ENCODE peak calls at places on chromosomes 12 and 14, in ten cellular contexts. V is tibial artery, U is H7, S is neuronal stem cell, I is foreskin fibroblast, D is kidney epithelial cell, G is dorsolateral prefrontal cortex, L is breast epithelium, M is heart right ventricle, B is GM12878. A is an unnamed sample.

GRCh38 chr12:87200289-87200979 is 828.8 kb downstream of the C12orf50 start:
- DNase-seq in V (no peak), U (no peak), S (no peak), I (no peak), D (no peak), G (no peak), L (no peak), M (no peak), B (no peak), A (no peak)

GRCh38 chr14:105075364-105076295 is 10.4 kb upstream of the GPR132 start:
- DNase-seq in V (no peak), U (peak), S (no peak), I (no peak), D (no peak), G (no peak), L (no peak), M (peak), B (no peak), A (no peak)

GRCh38 chr12:108234155-108234554 is 105.0 kb downstream of the CMKLR1 start:
- DNase-seq in V (peak), U (no peak), S (no peak), I (no peak), D (no peak), G (no peak), L (no peak), M (no peak), B (no peak), A (no peak)

GRCh38 chr14:34098045-34098984 is 147.4 kb upstream of the EGLN3 start:
- DNase-seq in V (no peak), U (peak), S (no peak), I (peak), D (no peak), G (peak), L (no peak), M (no peak), B (peak), A (peak)

GRCh38 chr12:12837025-12837872 is 24.1 kb downstream of the DDX47 start:
- DNase-seq in V (peak), U (peak), S (peak), I (peak), D (no peak), G (no peak), L (no peak), M (no peak), B (no peak), A (peak)

GRCh38 chr14:28152453-28153044 is 614.0 kb upstream of the FOXG1 start:
- DNase-seq in V (no peak), U (no peak), S (no peak), I (no peak), D (no peak), G (no peak), L (no peak), M (no peak), B (no peak), A (no peak)

GRCh38 chr12:107983871-107984480 is 145.1 kb upstream of the WSCD2 start:
- DNase-seq in V (no peak), U (no peak), S (no peak), I (no peak), D (no peak), G (no peak), L (no peak), M (no peak), B (no peak), A (no peak)

GRCh38 chr14:44897844-44898151 is 63.9 kb downstream of the KLHL28 start:
- DNase-seq in V (no peak), U (no peak), S (no peak), I (no peak), D (no peak), G (no peak), L (no peak), M (no peak), B (no peak), A (no peak)

GRCh38 chr12:76277480-76277879 is 70.7 kb downstream of the BBS10 start:
- DNase-seq in V (no peak), U (no peak), S (no peak), I (no peak), D (peak), G (no peak), L (no peak), M (no peak), B (no peak), A (no peak)

GRCh38 chr12:56644654-56645053 is 1.1 kb downstream of the ATP5F1B start:
- DNase-seq in V (no peak), U (no peak), S (no peak), I (no peak), D (no peak), G (no peak), L (no peak), M (no peak), B (no peak), A (no peak)

GRCh38 chr14:24851837-24852236 is 198.1 kb downstream of the STXBP6 start:
- DNase-seq in V (no peak), U (no peak), S (no peak), I (peak), D (no peak), G (no peak), L (no peak), M (no peak), B (no peak), A (no peak)

GRCh38 chr12:19186722-19187661 is 57.5 kb downstream of the PLEKHA5 start:
- DNase-seq in V (no peak), U (no peak), S (peak), I (peak), D (no peak), G (no peak), L (no peak), M (no peak), B (no peak), A (peak)

GRCh38 chr12:111444706-111445310 is 39.1 kb downstream of the SH2B3 start:
- DNase-seq in V (peak), U (peak), S (no peak), I (no peak), D (no peak), G (peak), L (no peak), M (peak), B (peak), A (peak)

GRCh38 chr14:65940056-65940735 is 527.7 kb downstream of the FUT8 start:
- DNase-seq in V (no peak), U (no peak), S (no peak), I (no peak), D (no peak), G (no peak), L (no peak), M (no peak), B (no peak), A (peak)

GRCh38 chr12:1544991-1545700 is 49.2 kb downstream of the FBXL14 start:
- DNase-seq in V (no peak), U (peak), S (no peak), I (no peak), D (no peak), G (no peak), L (no peak), M (no peak), B (no peak), A (no peak)

GRCh38 chr12:57755454-57756372 is 810 bp downstream of the MARCHF9 start:
- DNase-seq in V (no peak), U (peak), S (no peak), I (no peak), D (no peak), G (no peak), L (no peak), M (peak), B (no peak), A (no peak)

GRCh38 chr12:42156232-42156631 is 11.6 kb upstream of the GXYLT1 start:
- DNase-seq in V (no peak), U (no peak), S (no peak), I (no peak), D (peak), G (no peak), L (no peak), M (no peak), B (no peak), A (no peak)

GRCh38 chr12:108640802-108641445 is 7.2 kb upstream of the SELPLG start:
- DNase-seq in V (no peak), U (no peak), S (no peak), I (no peak), D (no peak), G (no peak), L (no peak), M (no peak), B (no peak), A (no peak)

GRCh38 chr12:116291218-116291617 is 13.7 kb upstream of the MED13L start:
- DNase-seq in V (no peak), U (no peak), S (no peak), I (no peak), D (no peak), G (no peak), L (no peak), M (no peak), B (no peak), A (no peak)

GRCh38 chr12:130448044-130448821 is 110.5 kb downstream of the PIWIL1 start:
- DNase-seq in V (no peak), U (no peak), S (no peak), I (no peak), D (no peak), G (no peak), L (no peak), M (no peak), B (no peak), A (no peak)

GRCh38 chr14:56243110-56243509 is 124.9 kb downstream of the PELI2 start:
- DNase-seq in V (no peak), U (no peak), S (no peak), I (no peak), D (no peak), G (no peak), L (no peak), M (no peak), B (no peak), A (no peak)

GRCh38 chr14:74921987-74922751 is 891 bp downstream of the RPS6KL1 start:
- DNase-seq in V (peak), U (no peak), S (no peak), I (no peak), D (no peak), G (no peak), L (no peak), M (no peak), B (no peak), A (no peak)

GRCh38 chr12:3992945-3993344 is 119.7 kb upstream of the PARP11 start:
- DNase-seq in V (no peak), U (no peak), S (no peak), I (no peak), D (no peak), G (no peak), L (no peak), M (no peak), B (no peak), A (no peak)

GRCh38 chr14:45743884-45744283 is 490.9 kb upstream of the MIS18BP1 start:
- DNase-seq in V (no peak), U (no peak), S (no peak), I (no peak), D (peak), G (no peak), L (no peak), M (no peak), B (no peak), A (no peak)

GRCh38 chr12:62760779-62761178 is 174.2 kb downstream of the PPM1H start:
- DNase-seq in V (no peak), U (no peak), S (no peak), I (no peak), D (peak), G (no peak), L (no peak), M (no peak), B (no peak), A (no peak)

GRCh38 chr12:43278268-43278832 is 273.7 kb downstream of the ADAMTS20 start:
- DNase-seq in V (no peak), U (no peak), S (no peak), I (no peak), D (no peak), G (no peak), L (no peak), M (no peak), B (peak), A (no peak)

GRCh38 chr14:101330416-101331140 is 230.7 kb upstream of the DIO3 start:
- DNase-seq in V (no peak), U (no peak), S (no peak), I (no peak), D (no peak), G (no peak), L (no peak), M (no peak), B (no peak), A (no peak)

GRCh38 chr14:85527006-85527405 is 2.9 kb upstream of the FLRT2 start:
- DNase-seq in V (no peak), U (no peak), S (no peak), I (no peak), D (no peak), G (no peak), L (no peak), M (no peak), B (no peak), A (no peak)

GRCh38 chr14:90820958-90821357 is 4.7 kb upstream of the TTC7B start:
- DNase-seq in V (no peak), U (no peak), S (no peak), I (peak), D (peak), G (peak), L (no peak), M (no peak), B (no peak), A (peak)

GRCh38 chr14:29741909-29742401 is 185.7 kb downstream of the PRKD1 start:
- DNase-seq in V (no peak), U (no peak), S (no peak), I (peak), D (no peak), G (no peak), L (no peak), M (no peak), B (no peak), A (no peak)
- H3K4me3 ChIP-seq in V (no peak), U (no peak), S (no peak), I (no peak), D (no peak), G (no peak), L (no peak), M (no peak), B (no peak), A (no peak)

DNA sequence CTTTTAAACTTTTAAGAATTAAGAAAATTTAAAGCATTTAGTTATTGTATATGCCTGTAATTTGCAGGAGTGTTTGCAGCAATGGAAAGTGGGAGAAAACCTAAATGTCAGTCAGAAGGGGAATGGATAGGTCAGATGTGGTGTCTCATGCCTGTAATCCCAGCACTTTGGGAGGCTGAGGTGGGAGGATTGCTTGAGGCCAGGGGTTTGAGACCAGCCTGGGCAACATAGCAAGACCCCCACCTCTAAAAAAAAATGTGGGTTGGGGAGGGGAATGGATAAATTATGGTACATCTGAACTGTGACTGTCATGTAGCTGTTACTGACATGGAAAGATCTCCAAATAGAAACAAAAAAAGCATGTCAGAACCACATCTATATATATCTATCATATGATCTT is 2.1 kb downstream of the MRPL42 start:
- DNase-seq in V (no peak), U (no peak), S (no peak), I (no peak), D (no peak), G (no peak), L (no peak), M (no peak), B (no peak), A (no peak)
- H3K4me3 ChIP-seq in V (no peak), U (no peak), S (no peak), I (no peak), D (no peak), G (no peak), L (no peak), M (no peak), B (no peak), A (no peak)

DNA sequence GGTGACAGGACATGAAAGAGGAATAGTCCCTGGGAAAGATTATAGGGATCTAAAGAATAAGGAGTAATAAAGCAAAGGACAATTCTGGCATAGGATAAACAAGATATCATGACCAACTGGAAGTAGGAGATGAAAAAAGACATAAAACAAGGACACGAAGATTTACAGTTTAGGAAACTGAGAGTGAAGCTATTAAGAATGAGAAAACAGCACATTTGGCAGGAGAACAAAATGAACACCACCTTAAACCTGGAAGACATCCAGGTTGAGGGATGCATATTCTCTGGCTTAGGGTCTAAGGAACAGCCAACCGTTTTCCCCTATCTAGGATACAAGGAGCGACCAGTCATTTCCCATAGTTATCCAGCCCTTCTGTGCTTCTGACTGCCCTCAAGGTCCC is 1.9 kb downstream of the TRIP11 start:
- DNase-seq in V (no peak), U (no peak), S (no peak), I (no peak), D (no peak), G (no peak), L (no peak), M (no peak), B (no peak), A (no peak)
- H3K4me3 ChIP-seq in V (peak), U (no peak), S (peak), I (peak), D (peak), G (peak), L (no peak), M (no peak), B (peak), A (no peak)

GRCh38 chr14:68526420-68527105 is 266.3 kb downstream of the ZFP36L1 start:
- DNase-seq in V (peak), U (no peak), S (no peak), I (no peak), D (no peak), G (no peak), L (peak), M (peak), B (no peak), A (no peak)

GRCh38 chr14:68530443-68530842 is 262.4 kb downstream of the ZFP36L1 start:
- DNase-seq in V (no peak), U (no peak), S (no peak), I (no peak), D (no peak), G (no peak), L (no peak), M (no peak), B (no peak), A (no peak)

GRCh38 chr14:68527329-68527851 is 265.5 kb downstream of the ZFP36L1 start:
- DNase-seq in V (peak), U (no peak), S (no peak), I (no peak), D (no peak), G (no peak), L (peak), M (no peak), B (no peak), A (no peak)

GRCh38 chr14:68525516-68525915 is 267.4 kb downstream of the ZFP36L1 start:
- DNase-seq in V (no peak), U (no peak), S (no peak), I (no peak), D (no peak), G (no peak), L (peak), M (no peak), B (no peak), A (no peak)

GRCh38 chr14:68528031-68528687 is 264.7 kb downstream of the ZFP36L1 start:
- DNase-seq in V (no peak), U (no peak), S (no peak), I (no peak), D (no peak), G (no peak), L (no peak), M (no peak), B (no peak), A (no peak)
- H3K4me3 ChIP-seq in V (no peak), U (no peak), S (no peak), I (no peak), D (no peak), G (no peak), L (no peak), M (no peak), B (no peak), A (no peak)

DNA sequence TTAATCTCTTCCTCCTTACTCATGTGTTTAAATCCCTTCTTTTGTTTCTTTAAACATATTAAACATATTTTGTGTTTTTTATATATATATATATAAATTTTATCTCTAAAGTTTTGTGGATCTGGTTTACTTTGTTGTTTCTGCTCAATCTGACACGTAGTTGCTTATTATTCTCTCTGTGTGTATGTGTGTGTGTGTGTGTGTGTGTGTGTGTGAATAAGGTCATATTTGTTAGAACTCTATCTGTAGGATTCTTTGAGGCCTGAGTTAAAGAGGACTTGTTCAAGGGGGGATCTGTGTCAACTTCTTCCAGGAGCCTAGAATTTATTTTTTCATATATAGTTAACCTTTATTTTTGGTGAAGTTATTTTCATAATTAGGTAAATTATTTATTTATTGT is 2.7 kb downstream of the GPR65 start:
- DNase-seq in V (no peak), U (no peak), S (no peak), I (no peak), D (no peak), G (no peak), L (no peak), M (no peak), B (no peak), A (no peak)
- H3K4me3 ChIP-seq in V (no peak), U (no peak), S (no peak), I (no peak), D (no peak), G (no peak), L (no peak), M (no peak), B (no peak), A (no peak)

GRCh38 chr12:72273851-72274284 is 1.7 kb downstream of the TRHDE start:
- DNase-seq in V (no peak), U (peak), S (no peak), I (no peak), D (no peak), G (no peak), L (no peak), M (peak), B (no peak), A (no peak)
- H3K4me3 ChIP-seq in V (peak), U (peak), S (peak), I (peak), D (peak), G (peak), L (peak), M (no peak), B (no peak), A (no peak)

GRCh38 chr12:124568431-124569374 is 1.3 kb upstream of the NCOR2 start:
- DNase-seq in V (peak), U (peak), S (no peak), I (peak), D (no peak), G (peak), L (peak), M (peak), B (peak), A (peak)
- H3K4me3 ChIP-seq in V (peak), U (peak), S (peak), I (no peak), D (no peak), G (no peak), L (no peak), M (no peak), B (peak), A (peak)

GRCh38 chr12:106329231-106329985 is 26.9 kb downstream of the TCP11L2 start:
- DNase-seq in V (no peak), U (no peak), S (no peak), I (no peak), D (no peak), G (no peak), L (no peak), M (no peak), B (no peak), A (no peak)
- H3K4me3 ChIP-seq in V (no peak), U (no peak), S (no peak), I (no peak), D (no peak), G (no peak), L (no peak), M (no peak), B (no peak), A (no peak)